ENCODE peak calls at places on chromosomes 16 and 17, in four cellular contexts. J is esophagus muscularis mucosa, S is GM12878, M is K562. C is an unnamed sample.

GRCh38 chr16:10839271-10839661 is 20.7 kb upstream of the TVP23A start:
- DNase-seq in J (no peak), S (no peak), M (no peak), C (no peak)

GRCh38 chr16:46947900-46948547 is 25.4 kb downstream of the DNAJA2 start:
- DNase-seq in J (no peak), S (peak), M (peak), C (peak)

GRCh38 chr17:44961921-44962350 is 6.2 kb downstream of the C1QL1 start:
- DNase-seq in J (no peak), S (no peak), M (no peak), C (no peak)

GRCh38 chr16:62709856-62710255 is 673.6 kb upstream of the CDH8 start:
- DNase-seq in J (no peak), S (no peak), M (no peak), C (no peak)

GRCh38 chr16:80606221-80606766 is 65.5 kb downstream of the DYNLRB2 start:
- DNase-seq in J (no peak), S (no peak), M (no peak), C (no peak)

GRCh38 chr17:61201211-61201610 is 198.4 kb upstream of the TBX2 start:
- DNase-seq in J (no peak), S (no peak), M (no peak), C (no peak)

GRCh38 chr16:19114359-19115147 is 789 bp downstream of the ITPRIPL2 start:
- DNase-seq in J (no peak), S (no peak), M (no peak), C (peak)

GRCh38 chr17:3738562-3739295 is 15.0 kb downstream of the HASPIN start:
- DNase-seq in J (no peak), S (no peak), M (no peak), C (no peak)

GRCh38 chr17:66354981-66355380 is 52.6 kb downstream of the PRKCA start:
- DNase-seq in J (no peak), S (no peak), M (no peak), C (no peak)

GRCh38 chr16:27446721-27447120 is 44.7 kb downstream of the IL21R start:
- DNase-seq in J (no peak), S (no peak), M (no peak), C (no peak)

GRCh38 chr16:30725465-30725792 is 22.8 kb upstream of the PHKG2 start:
- DNase-seq in J (no peak), S (no peak), M (no peak), C (no peak)

GRCh38 chr17:72591500-72592241 is 470.9 kb downstream of the SOX9 start:
- DNase-seq in J (no peak), S (no peak), M (no peak), C (no peak)

GRCh38 chr16:19507882-19508281 is 14.0 kb downstream of the GDE1 start:
- DNase-seq in J (peak), S (no peak), M (no peak), C (no peak)

GRCh38 chr17:38428643-38429371 is 543 bp downstream of the ARHGAP23 start:
- DNase-seq in J (no peak), S (no peak), M (no peak), C (no peak)

GRCh38 chr16:66928702-66929388 is 3.5 kb upstream of the RRAD start:
- DNase-seq in J (no peak), S (no peak), M (peak), C (no peak)

GRCh38 chr17:17710728-17711541 is 29.7 kb downstream of the RAI1 start:
- DNase-seq in J (no peak), S (no peak), M (no peak), C (no peak)

GRCh38 chr17:79811036-79811887 is 14.4 kb upstream of the CBX8 start:
- DNase-seq in J (no peak), S (no peak), M (peak), C (no peak)

GRCh38 chr17:47276868-47277267 is 23.2 kb downstream of the ITGB3 start:
- DNase-seq in J (no peak), S (no peak), M (no peak), C (peak)

GRCh38 chr17:83183951-83184506 is 104.6 kb downstream of the METRNL start:
- DNase-seq in J (no peak), S (no peak), M (no peak), C (peak)

GRCh38 chr17:50123649-50124349 is 6.2 kb downstream of the SAMD14 start:
- DNase-seq in J (no peak), S (no peak), M (no peak), C (no peak)

GRCh38 chr16:87206646-87207451 is 110.3 kb downstream of the C16orf95 start:
- DNase-seq in J (no peak), S (no peak), M (no peak), C (no peak)

GRCh38 chr17:6427284-6427781 is 7.6 kb downstream of the AIPL1 start:
- DNase-seq in J (no peak), S (peak), M (no peak), C (no peak)

GRCh38 chr17:60102632-60103047 is 23.9 kb upstream of the HEATR6 start:
- DNase-seq in J (no peak), S (no peak), M (no peak), C (no peak)

GRCh38 chr17:58204796-58205195 is 12.3 kb downstream of the EPX start:
- DNase-seq in J (no peak), S (no peak), M (no peak), C (no peak)

GRCh38 chr17:65228734-65229390 is 91.7 kb downstream of the RGS9 start:
- DNase-seq in J (no peak), S (peak), M (peak), C (no peak)

GRCh38 chr17:62090868-62091267 is 25.8 kb upstream of the MED13 start:
- DNase-seq in J (no peak), S (no peak), M (no peak), C (no peak)

GRCh38 chr17:1787301-1787902 is 25.5 kb downstream of the SERPINF1 start:
- DNase-seq in J (no peak), S (no peak), M (no peak), C (no peak)

GRCh38 chr16:25260416-25260815 is 2.8 kb upstream of the ZKSCAN2 start:
- DNase-seq in J (no peak), S (no peak), M (no peak), C (no peak)

GRCh38 chr17:43338886-43339516 is 59.8 kb upstream of the ARL4D start:
- DNase-seq in J (no peak), S (no peak), M (no peak), C (peak)

GRCh38 chr16:11494433-11494832 is 92.3 kb downstream of the LITAF start:
- DNase-seq in J (no peak), S (no peak), M (no peak), C (no peak)

GRCh38 chr16:1916654-1916990 is 1.6 kb downstream of the HS3ST6 start:
- DNase-seq in J (no peak), S (no peak), M (no peak), C (no peak)

GRCh38 chr17:1229354-1229890 is 40.8 kb upstream of the BHLHA9 start:
- DNase-seq in J (peak), S (no peak), M (peak), C (peak)

GRCh38 chr16:70399951-70400350 is 38.9 kb downstream of the ST3GAL2 start:
- DNase-seq in J (no peak), S (no peak), M (no peak), C (no peak)

GRCh38 chr16:19542138-19542821 is 13.2 kb upstream of the VPS35L start:
- DNase-seq in J (no peak), S (no peak), M (no peak), C (no peak)

GRCh38 chr16:87391324-87391949 is 699 bp upstream of the MAP1LC3B start:
- DNase-seq in J (no peak), S (no peak), M (peak), C (peak)

GRCh38 chr16:10121496-10121895 is 60.7 kb downstream of the GRIN2A start:
- DNase-seq in J (no peak), S (no peak), M (no peak), C (no peak)

GRCh38 chr17:77428020-77428781 is 287.4 kb downstream of the SEC14L1 start:
- DNase-seq in J (no peak), S (no peak), M (peak), C (no peak)

GRCh38 chr17:77424585-77425344 is 284.0 kb downstream of the SEC14L1 start:
- DNase-seq in J (peak), S (no peak), M (peak), C (peak)

GRCh38 chr17:77427471-77427991 is 286.8 kb downstream of the SEC14L1 start:
- DNase-seq in J (no peak), S (no peak), M (no peak), C (no peak)

GRCh38 chr17:77426676-77427386 is 286.1 kb downstream of the SEC14L1 start:
- DNase-seq in J (no peak), S (no peak), M (peak), C (no peak)

DNA sequence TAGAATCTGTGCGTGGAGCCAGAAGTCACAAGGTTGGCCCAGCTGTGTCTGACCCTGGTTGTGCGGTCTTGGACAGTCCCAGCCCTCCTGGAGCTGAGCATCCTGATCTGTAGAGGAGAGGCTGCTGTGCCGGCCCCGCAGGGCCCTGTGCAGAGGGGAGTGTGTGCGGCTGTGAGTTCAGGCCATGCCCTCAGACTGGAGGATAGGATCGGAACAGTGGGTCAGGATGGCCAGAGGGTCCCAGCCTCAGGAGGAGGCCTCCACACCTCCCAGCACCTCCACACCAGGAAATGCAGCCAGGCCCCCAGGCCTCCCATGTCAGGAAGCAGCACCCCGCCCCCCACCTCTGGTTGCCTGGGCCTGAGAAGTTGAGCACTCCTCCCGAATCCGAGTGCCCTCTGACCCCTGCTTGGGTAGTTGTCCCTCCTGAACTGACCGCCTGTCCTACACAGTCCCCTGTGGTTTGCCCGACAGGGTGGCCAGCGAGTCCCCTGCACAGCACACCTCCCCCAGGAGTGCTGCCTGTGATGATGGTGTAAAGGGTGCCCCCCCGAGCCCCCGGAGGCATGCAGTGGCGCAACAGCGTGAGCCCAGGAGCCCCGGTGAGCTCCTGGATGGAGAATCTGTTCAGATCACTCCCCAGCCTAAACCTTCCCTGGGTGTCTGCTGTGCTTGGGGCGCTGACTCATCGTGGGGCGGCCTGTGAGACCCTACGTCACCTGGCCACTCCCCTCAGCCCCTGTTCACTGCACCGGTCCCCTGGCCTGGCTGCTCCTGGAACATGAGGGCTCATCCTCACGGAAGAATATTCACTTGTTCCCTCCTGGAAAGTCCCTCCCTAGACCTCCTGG is 285.2 kb downstream of the SEC14L1 start:
- DNase-seq in J (peak), S (no peak), M (peak), C (peak)
- TF ChIP-seq EP300 in J (peak), S (no peak), M (no peak), C (no peak)

GRCh38 chr17:74874615-74875037 is 1.8 kb upstream of the FDXR start:
- DNase-seq in J (no peak), S (no peak), M (no peak), C (no peak)

GRCh38 chr17:74871329-74872076 is 1.3 kb downstream of the FDXR start:
- DNase-seq in J (no peak), S (no peak), M (no peak), C (no peak)

GRCh38 chr17:74873874-74874614 is 1.2 kb upstream of the FDXR start:
- DNase-seq in J (no peak), S (no peak), M (peak), C (no peak)

GRCh38 chr17:74872313-74873035 is at the start of gene FDXR:
- DNase-seq in J (peak), S (no peak), M (no peak), C (no peak)

DNA sequence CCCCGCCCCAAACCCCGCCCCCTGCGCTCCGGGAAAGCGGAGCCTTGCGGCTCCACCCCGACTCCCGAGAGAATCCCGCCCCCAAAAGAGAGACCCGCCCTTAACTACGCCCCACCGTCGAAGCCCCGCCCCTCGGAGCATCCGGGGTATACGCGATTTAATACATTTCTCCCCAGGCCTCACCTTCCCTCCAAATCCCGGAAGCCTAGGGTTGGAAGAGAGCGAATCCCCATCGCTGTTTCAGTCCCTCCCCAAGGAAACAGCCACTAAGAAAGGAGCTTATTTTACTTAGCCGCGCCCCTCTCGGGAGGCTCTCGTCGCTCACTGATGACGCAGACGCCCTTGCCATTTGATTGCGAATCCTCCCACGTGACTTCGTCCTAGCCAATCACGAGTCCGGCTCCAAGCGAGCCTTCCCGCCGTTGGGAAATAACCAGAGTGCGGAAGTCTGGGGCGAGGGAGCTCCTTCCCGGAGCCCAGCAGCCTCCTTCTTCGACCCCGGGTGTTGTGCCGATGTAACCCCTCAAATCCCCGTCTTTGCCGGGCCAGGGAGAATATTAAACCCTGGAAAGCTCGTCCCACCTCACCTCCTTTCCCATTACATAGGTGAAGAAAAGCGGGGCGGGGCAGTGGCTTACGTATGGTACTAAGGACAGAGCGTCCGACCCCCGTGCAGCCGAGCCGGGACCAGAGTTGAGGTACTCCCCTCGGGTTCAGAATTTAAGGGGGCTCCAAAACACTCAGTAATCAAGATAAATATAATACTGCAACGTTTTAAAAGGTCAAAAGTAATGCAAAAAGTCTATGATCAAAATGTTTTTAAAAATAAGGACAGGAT is 461 bp upstream of the FDXR start:
- DNase-seq in J (peak), S (peak), M (peak), C (peak)
- TF ChIP-seq POLR2A in J (peak), S (peak), M (peak), C (peak)

GRCh38 chr17:40419559-40420331 is 2.0 kb upstream of the TOP2A start:
- DNase-seq in J (no peak), S (no peak), M (no peak), C (no peak)

GRCh38 chr17:40418428-40418706 is 671 bp upstream of the TOP2A start:
- DNase-seq in J (no peak), S (no peak), M (no peak), C (no peak)

GRCh38 chr17:40427002-40427491 is 9.4 kb upstream of the TOP2A start:
- DNase-seq in J (peak), S (no peak), M (no peak), C (no peak)

GRCh38 chr17:40425741-40426140 is 8.0 kb upstream of the TOP2A start:
- DNase-seq in J (peak), S (no peak), M (no peak), C (no peak)

DNA sequence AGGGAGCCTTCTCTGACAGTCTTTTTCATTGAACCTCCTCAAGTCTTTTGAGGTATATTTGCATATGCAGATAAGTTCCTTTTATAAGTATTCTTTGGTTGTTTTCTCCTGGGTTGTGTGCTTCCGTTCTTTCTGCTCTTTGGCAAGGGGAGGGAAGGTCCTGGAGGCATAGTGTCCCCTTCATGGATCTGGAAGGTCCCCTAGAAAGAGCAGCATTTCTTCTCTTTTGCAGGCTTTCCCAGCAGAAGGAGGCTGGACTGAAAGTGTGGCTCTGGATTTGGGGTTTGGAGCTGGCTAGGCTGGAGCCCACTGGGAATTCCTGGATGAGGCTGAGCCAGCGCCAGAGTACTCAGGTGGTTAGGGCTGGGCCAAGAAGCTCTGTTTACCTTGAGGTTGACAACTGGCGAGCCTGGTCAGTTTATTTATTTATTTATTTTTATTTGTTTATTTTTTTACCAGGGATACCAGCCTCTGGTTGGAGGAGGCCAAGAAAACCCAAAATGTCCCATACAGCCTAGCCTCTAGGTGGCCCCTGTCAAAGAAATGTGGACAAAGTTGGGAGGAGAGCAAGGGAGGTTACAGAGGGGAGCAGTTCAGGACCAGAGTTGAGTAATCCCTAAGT is 5.4 kb upstream of the TOP2A start:
- DNase-seq in J (peak), S (no peak), M (peak), C (no peak)
- TF ChIP-seq CTCF in J (no peak), S (no peak), M (peak), C (no peak)

DNA sequence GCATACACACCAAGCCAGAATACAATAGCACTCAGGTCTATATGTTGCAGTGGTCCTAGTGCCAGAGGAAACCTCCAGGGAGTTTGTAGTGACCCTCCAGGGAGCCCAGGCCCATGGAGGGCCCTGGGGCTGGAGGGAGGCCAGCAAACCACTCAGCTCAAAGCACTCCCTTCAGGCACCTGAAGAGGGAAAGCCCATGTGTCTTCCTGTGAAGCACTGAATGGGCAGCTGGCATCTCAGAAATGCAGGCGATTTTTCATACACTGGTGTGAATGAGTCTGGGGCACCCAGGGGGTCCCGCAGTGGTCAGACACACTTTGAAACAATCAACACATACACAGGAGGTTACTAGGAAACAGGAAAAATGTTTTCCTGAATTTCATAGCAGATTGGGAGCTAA is 12.8 kb downstream of the TBC1D26 start:
- DNase-seq in J (no peak), S (no peak), M (no peak), C (no peak)
- TF ChIP-seq EP300 in J (no peak), S (no peak), M (no peak), C (no peak)

C was measured in tibial nerve.